ENCODE peak calls at places on chromosome 14, in ten cellular contexts. Q is NCI-H460; Y is activated T-helper 1 cell treated with anti-CD3 and anti-CD28 coated beads, Interleukin-12 subunit alpha, Interleukin-12 subunit beta, Interleukin-2, Interleukin-4 antibody, amounts not matched to agents 30 ng/mL and 10 ng/mL and 1 ng/mL, durations not matched to agents 14 hours and 24 hours and 36 hours; S is NCI-H1694 treated with DMSO at 0.1 percent for 48 hours; V is AG09309; I is activated effector memory CD4-positive, alpha-beta T cell treated with Interleukin-2 at 50 U/mL for 16 hours; W is upper lobe of left lung; N is memory B cell; T is T-cell; U is brain microvascular endothelial cell. K is an unnamed sample.

GRCh38 chr14:66403183-66403582 is 83.0 kb upstream of the CCDC196 start:
- DNase-seq in S (peak), I (no peak), U (peak), Y (no peak), W (no peak), T (no peak), N (no peak), V (no peak), Q (peak), K (no peak)

GRCh38 chr14:61813101-61813596 is 50.9 kb downstream of the SNAPC1 start:
- DNase-seq in Q (no peak), S (no peak), N (no peak), I (no peak), U (no peak), W (no peak), V (no peak), Y (no peak), T (no peak), K (no peak)

GRCh38 chr14:68409355-68409754 is 383.5 kb downstream of the ZFP36L1 start:
- DNase-seq in U (no peak), Y (no peak), Q (no peak), V (no peak), N (no peak), W (no peak), S (no peak), I (no peak), T (no peak), K (no peak)

GRCh38 chr14:44945264-44945663 is 16.5 kb downstream of the KLHL28 start:
- DNase-seq in N (no peak), Q (no peak), U (peak), I (no peak), S (no peak), Y (no peak), W (no peak), V (peak), T (no peak), K (no peak)

GRCh38 chr14:68735836-68736235 is 57.0 kb downstream of the ZFP36L1 start:
- DNase-seq in N (no peak), V (no peak), W (no peak), U (no peak), Q (no peak), T (no peak), I (no peak), Y (no peak), S (no peak), K (no peak)

GRCh38 chr14:33343016-33343415 is 404.3 kb downstream of the NPAS3 start:
- DNase-seq in V (no peak), W (no peak), Q (no peak), I (no peak), N (no peak), S (no peak), T (no peak), Y (no peak), U (peak), K (no peak)

GRCh38 chr14:99569725-99570541 is 34.1 kb downstream of the CCDC85C start:
- DNase-seq in U (no peak), I (no peak), T (no peak), W (no peak), Y (no peak), V (no peak), N (no peak), Q (no peak), S (peak), K (no peak)

GRCh38 chr14:68593806-68594536 is 198.9 kb downstream of the ZFP36L1 start:
- DNase-seq in V (no peak), S (no peak), N (no peak), I (no peak), U (no peak), T (no peak), Y (no peak), W (no peak), Q (no peak), K (no peak)

GRCh38 chr14:105086833-105087307 is 21.6 kb upstream of the GPR132 start:
- DNase-seq in S (peak), N (peak), T (peak), V (no peak), U (peak), I (peak), Y (peak), W (peak), Q (peak), K (peak)

GRCh38 chr14:75667099-75667498 is 6.1 kb downstream of the TTLL5 start:
- DNase-seq in W (no peak), Y (no peak), U (no peak), I (no peak), Q (no peak), V (no peak), N (no peak), S (peak), T (no peak), K (no peak)

GRCh38 chr14:71078481-71078880 is 171.2 kb downstream of the PCNX1 start:
- DNase-seq in N (no peak), U (no peak), T (no peak), W (no peak), V (no peak), Y (no peak), S (no peak), Q (no peak), I (no peak), K (no peak)

GRCh38 chr14:91170504-91171121 is 56.7 kb downstream of the DGLUCY start:
- DNase-seq in Q (no peak), W (no peak), S (peak), U (no peak), V (no peak), I (no peak), N (no peak), T (no peak), Y (no peak), K (no peak)

GRCh38 chr14:96251656-96252155 is 4.3 kb upstream of the BDKRB1 start:
- DNase-seq in S (no peak), V (no peak), W (no peak), N (no peak), Q (no peak), I (no peak), Y (no peak), U (no peak), T (no peak), K (no peak)

GRCh38 chr14:96783306-96784224 is 13.6 kb upstream of the VRK1 start:
- DNase-seq in N (no peak), U (no peak), V (no peak), I (no peak), S (no peak), Y (no peak), T (no peak), W (no peak), Q (no peak), K (no peak)

GRCh38 chr14:102901633-102902032 is 20.8 kb upstream of the AMN start:
- DNase-seq in Q (no peak), V (no peak), S (no peak), U (no peak), N (peak), T (no peak), Y (no peak), W (peak), I (no peak), K (peak)

GRCh38 chr14:24078146-24078545 is 6.8 kb downstream of the CPNE6 start:
- DNase-seq in Q (no peak), N (no peak), T (no peak), V (no peak), Y (no peak), W (no peak), U (no peak), I (no peak), S (no peak), K (no peak)

GRCh38 chr14:66240112-66240511 is 246.1 kb upstream of the CCDC196 start:
- DNase-seq in U (no peak), T (no peak), V (no peak), Q (no peak), S (no peak), W (no peak), I (no peak), N (no peak), Y (no peak), K (no peak)

GRCh38 chr14:106556665-106557289 is 1030.4 kb downstream of the TMEM121 start:
- DNase-seq in V (no peak), I (peak), T (peak), S (peak), U (no peak), W (peak), N (peak), Y (peak), Q (peak), K (peak)

K was measured in activated B cell treated with CpG ODN at 0.5 μM for 24 hours.